ENCODE peak calls at places on chromosomes 2 and 18, in eight cellular contexts. A, I, M, B, D, Y, S and P are unnamed samples.

GRCh38 chr18:41657189-41657588 is 297.8 kb upstream of the PIK3C3 start:
- DNase-seq in Y (no peak), M (no peak), B (no peak), I (no peak), D (no peak), S (no peak), A (no peak), P (no peak)

GRCh38 chr18:24837065-24837464 is 376.6 kb downstream of the HRH4 start:
- DNase-seq in S (no peak), I (no peak), B (peak; percentile 95), D (peak; percentile 46), A (peak; percentile 92), Y (no peak), M (peak; percentile 58), P (peak; percentile 43)

GRCh38 chr2:109699646-109700045 is 85.5 kb downstream of the SOWAHC start:
- DNase-seq in A (no peak), B (no peak), I (no peak), M (peak; percentile 6), S (no peak), D (peak; percentile 52), Y (peak; percentile 58), P (no peak)

GRCh38 chr2:122643725-122644329 is 888.4 kb downstream of the TSN start:
- DNase-seq in D (peak; percentile 70), M (peak; percentile 45), A (peak; percentile 76), Y (no peak), I (no peak), S (no peak), B (no peak), P (peak; percentile 77)

GRCh38 chr2:69022548-69022947 is 9.6 kb downstream of the ANTXR1 start:
- DNase-seq in B (no peak), A (no peak), D (no peak), Y (no peak), M (no peak), I (no peak), S (no peak), P (no peak)

GRCh38 chr2:43648979-43649701 is 12.1 kb downstream of the PLEKHH2 start:
- DNase-seq in I (no peak), S (no peak), M (peak; percentile 29), Y (no peak), D (peak; percentile 60), A (peak; percentile 33), B (peak; percentile 31), P (no peak)

GRCh38 chr2:196206804-196207203 is 35.4 kb upstream of the STK17B start:
- DNase-seq in D (no peak), M (no peak), S (no peak), Y (no peak), A (no peak), I (no peak), B (no peak), P (no peak)

GRCh38 chr2:128754246-128754724 is 435.6 kb upstream of the HS6ST1 start:
- DNase-seq in S (no peak), M (no peak), D (peak; percentile 27), Y (no peak), A (no peak), B (no peak), I (peak; percentile 91), P (no peak)

GRCh38 chr2:128286011-128286721 is 32.5 kb downstream of the HS6ST1 start:
- DNase-seq in I (no peak), B (no peak), Y (no peak), D (no peak), S (peak; percentile 70), M (no peak), A (no peak), P (no peak)

GRCh38 chr2:62354771-62355550 is 151.0 kb downstream of the TMEM17 start:
- DNase-seq in D (peak; percentile 8), A (no peak), Y (no peak), I (no peak), S (no peak), M (no peak), B (no peak), P (no peak)

GRCh38 chr2:240988146-240988545 is 10.3 kb upstream of the SNED1 start:
- DNase-seq in A (peak; percentile 20), D (no peak), Y (no peak), I (no peak), M (peak; percentile 48), B (no peak), S (no peak), P (no peak)

GRCh38 chr2:145185696-145186095 is 665.8 kb upstream of the ZEB2 start:
- DNase-seq in M (peak; percentile 34), A (no peak), D (peak; percentile 81), B (no peak), I (no peak), S (no peak), Y (no peak), P (peak; percentile 87)

GRCh38 chr18:23884712-23885375 is 129.7 kb upstream of the TTC39C start:
- DNase-seq in I (no peak), S (no peak), D (no peak), A (no peak), M (no peak), Y (peak; percentile 72), B (no peak), P (no peak)

GRCh38 chr2:69907216-69907615 is 7.7 kb upstream of the MXD1 start:
- DNase-seq in B (no peak), A (no peak), D (no peak), I (no peak), S (no peak), Y (no peak), M (no peak), P (no peak)

GRCh38 chr2:3679180-3679579 is 21.2 kb downstream of the ALLC start:
- DNase-seq in Y (no peak), S (no peak), D (no peak), B (no peak), A (no peak), I (no peak), M (no peak), P (no peak)

GRCh38 chr18:59715445-59715844 is 18.2 kb upstream of the CCBE1 start:
- DNase-seq in D (peak; percentile 29), S (no peak), B (no peak), A (peak; percentile 49), I (no peak), Y (no peak), M (no peak), P (no peak)

GRCh38 chr2:12738112-12738485 is 21.4 kb downstream of the TRIB2 start:
- DNase-seq in Y (no peak), D (peak; percentile 73), S (no peak), I (no peak), B (peak; percentile 56), A (no peak), M (peak; percentile 82), P (no peak)

GRCh38 chr2:122506620-122507019 is 751.2 kb downstream of the TSN start:
- DNase-seq in S (no peak), M (no peak), I (no peak), D (no peak), Y (no peak), A (no peak), B (no peak), P (no peak)

GRCh38 chr18:12296087-12296403 is 12.0 kb upstream of the TUBB6 start:
- DNase-seq in D (no peak), Y (no peak), A (peak; percentile 27), M (no peak), S (no peak), I (no peak), B (no peak), P (peak; percentile 65)

GRCh38 chr2:220300806-220301205 is 673.4 kb downstream of the SLC4A3 start:
- DNase-seq in B (no peak), I (no peak), S (no peak), Y (no peak), M (no peak), D (peak; percentile 72), A (peak; percentile 16), P (no peak)
- TF ChIP-seq CTCF in B (no peak), I (no peak), S (no peak), Y (no peak), M (no peak), D (no peak), A (no peak), P (no peak)

DNA sequence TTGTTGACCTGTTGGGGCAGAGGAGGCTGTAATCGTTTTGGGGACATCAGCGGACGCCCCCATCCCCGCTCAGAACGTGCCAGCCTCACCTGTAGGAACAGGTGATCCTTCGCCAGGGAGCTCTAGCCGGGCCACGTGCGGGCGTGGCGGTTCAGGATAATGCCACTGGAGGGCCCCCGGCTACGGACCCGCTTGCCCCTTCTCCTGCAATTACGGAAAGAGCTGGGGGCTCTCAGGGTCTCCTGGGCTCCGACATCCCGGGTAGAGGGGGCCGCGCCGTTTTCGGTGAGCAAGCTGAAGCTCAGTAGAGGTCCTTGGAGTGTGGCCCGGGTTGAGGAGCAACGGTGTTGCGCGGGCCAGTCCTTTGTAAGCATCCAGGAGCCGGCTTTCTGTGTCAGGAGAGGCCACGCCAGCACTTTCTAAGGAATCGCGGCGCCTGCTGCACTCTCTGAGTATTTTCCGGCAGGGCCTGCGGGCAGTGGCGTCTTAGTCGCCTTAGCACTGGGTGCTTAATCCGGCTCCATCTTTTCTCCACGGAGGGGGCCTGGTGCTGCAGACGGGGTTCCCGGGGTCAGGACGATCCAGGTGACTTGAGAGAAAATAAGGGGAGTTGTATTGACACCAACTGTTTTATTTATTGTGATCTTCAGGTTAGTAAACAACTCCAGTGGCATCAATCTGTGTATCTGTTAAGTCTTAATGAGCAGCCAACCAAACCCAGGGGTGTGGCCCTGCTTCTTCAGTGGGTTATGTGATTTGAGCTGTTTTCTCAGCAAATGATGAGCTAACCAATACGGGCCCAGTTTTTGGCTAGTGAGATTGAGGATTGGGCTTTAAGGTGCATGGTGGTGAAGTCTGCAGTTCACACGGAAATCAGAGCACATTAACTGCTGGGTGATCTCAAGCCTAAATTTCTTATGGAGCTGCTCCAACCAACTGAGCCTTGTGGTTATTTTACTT is 1.9 kb downstream of the MTCL1 start:
- DNase-seq in D (peak; percentile 86), A (peak; percentile 75), I (no peak), Y (peak; percentile 59), S (no peak), B (no peak), M (peak; percentile 71), P (peak; percentile 77)
- TF ChIP-seq CTCF in D (peak; percentile 5), A (no peak), I (no peak), Y (no peak), S (peak; percentile 76), B (peak; percentile 33), M (no peak), P (peak; percentile 60)

DNA sequence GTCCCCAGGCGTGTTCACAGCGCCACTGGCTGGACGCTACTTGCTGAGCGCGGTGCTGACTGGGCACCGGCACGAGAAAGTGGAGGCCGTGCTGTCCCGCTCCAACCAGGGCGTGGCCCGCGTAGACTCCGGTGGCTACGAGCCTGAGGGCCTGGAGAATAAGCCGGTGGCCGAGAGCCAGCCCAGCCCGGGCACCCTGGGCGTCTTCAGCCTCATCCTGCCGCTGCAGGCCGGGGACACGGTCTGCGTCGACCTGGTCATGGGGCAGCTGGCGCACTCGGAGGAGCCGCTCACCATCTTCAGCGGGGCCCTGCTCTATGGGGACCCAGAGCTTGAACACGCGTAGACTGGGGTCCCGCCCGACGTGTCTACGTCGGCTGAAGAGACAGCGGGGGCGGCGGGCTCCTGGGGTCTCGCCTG is 892 bp upstream of the KHK start:
- DNase-seq in I (peak; percentile 66), A (peak; percentile 68), D (peak; percentile 50), M (peak; percentile 72), Y (peak; percentile 73), B (no peak), S (no peak), P (peak; percentile 46)
- TF ChIP-seq CTCF in I (no peak), A (peak; percentile 47), D (peak; percentile 18), M (peak; percentile 45), Y (peak; percentile 26), B (peak; percentile 49), S (peak; percentile 73), P (peak; percentile 57)

DNA sequence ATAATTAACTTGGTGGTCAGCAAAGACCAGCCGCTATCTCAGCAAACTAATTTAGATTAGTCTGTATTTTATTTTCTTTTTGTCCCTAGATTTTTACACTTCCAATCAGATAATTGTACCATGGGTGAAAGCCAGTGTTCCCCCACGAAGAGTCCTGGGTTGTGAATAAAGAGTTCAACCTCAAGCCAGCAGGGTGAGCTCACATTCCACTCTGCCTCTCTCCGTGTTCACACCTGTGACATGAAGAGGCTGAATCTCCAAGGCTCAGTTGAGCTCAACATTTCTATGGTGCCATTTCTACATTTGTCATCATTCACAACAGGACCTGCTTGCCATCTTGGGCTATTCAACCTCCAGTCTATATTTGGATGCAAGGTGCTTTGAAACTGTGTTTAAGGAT is 771.5 kb downstream of the GALR1 start:
- DNase-seq in A (no peak), D (no peak), M (no peak), I (no peak), B (no peak), S (no peak), Y (no peak), P (no peak)
- TF ChIP-seq CTCF in A (no peak), D (no peak), M (no peak), I (no peak), B (no peak), S (no peak), Y (no peak), P (no peak)